ENCODE peak calls at places on chromosomes 6 and 20, in nine cellular contexts. D, H, B, Z, F, G, V, R and M are unnamed samples.

GRCh38 chr20:50580016-50580747 is 70.0 kb downstream of the PTPN1 start:
- DNase-seq in D (peak), F (peak), Z (peak), V (peak), G (peak), B (peak), H (peak), R (peak), M (peak)

GRCh38 chr6:19210849-19211590 is 626.1 kb upstream of the ID4 start:
- DNase-seq in D (no peak), V (peak), R (no peak), H (no peak), F (peak), B (no peak), G (peak), Z (no peak), M (peak)

GRCh38 chr20:33863440-33864323 is 52.5 kb downstream of the CHMP4B start:
- DNase-seq in F (no peak), B (no peak), R (no peak), V (no peak), D (no peak), H (no peak), Z (no peak), G (no peak), M (no peak)

GRCh38 chr20:13220857-13221297 is at the start of gene ISM1:
- DNase-seq in B (no peak), H (no peak), R (no peak), G (peak), V (no peak), D (no peak), Z (no peak), F (peak), M (peak)

GRCh38 chr20:45365444-45365970 is 2.6 kb downstream of the SYS1 start:
- DNase-seq in Z (no peak), H (no peak), F (no peak), D (no peak), B (no peak), R (no peak), V (no peak), G (no peak), M (no peak)

GRCh38 chr6:4133941-4134838 is 1.2 kb downstream of the ECI2 start:
- DNase-seq in D (no peak), F (no peak), B (no peak), R (peak), Z (peak), G (peak), H (no peak), V (no peak), M (peak)

GRCh38 chr6:90677440-90677839 is 90.6 kb upstream of the MAP3K7 start:
- DNase-seq in R (no peak), F (no peak), D (no peak), B (no peak), Z (no peak), G (no peak), V (no peak), H (no peak), M (no peak)

GRCh38 chr6:153150767-153151440 is 19.8 kb upstream of the RGS17 start:
- DNase-seq in F (no peak), B (no peak), R (no peak), D (no peak), Z (no peak), H (no peak), V (no peak), G (no peak), M (no peak)

GRCh38 chr20:64006490-64006889 is 25.6 kb downstream of the PRPF6 start:
- DNase-seq in R (no peak), Z (no peak), G (no peak), D (no peak), H (no peak), F (no peak), V (no peak), B (no peak), M (no peak)

GRCh38 chr6:40966860-40967259 is 72.2 kb downstream of the UNC5CL start:
- DNase-seq in G (no peak), F (no peak), V (no peak), D (no peak), B (no peak), H (no peak), Z (no peak), R (no peak), M (no peak)

GRCh38 chr6:36781669-36782068 is 57.6 kb downstream of the CPNE5 start:
- DNase-seq in Z (no peak), V (no peak), B (no peak), R (no peak), H (no peak), F (no peak), G (no peak), D (no peak), M (no peak)

GRCh38 chr20:31497838-31498540 is 16.3 kb upstream of the HM13 start:
- DNase-seq in Z (no peak), H (no peak), G (peak), V (peak), D (no peak), F (no peak), B (peak), R (peak), M (no peak)

GRCh38 chr6:39217177-39217864 is 12.0 kb downstream of the KCNK5 start:
- DNase-seq in V (no peak), G (no peak), Z (no peak), R (no peak), D (no peak), B (no peak), H (no peak), F (peak), M (peak)

DNA sequence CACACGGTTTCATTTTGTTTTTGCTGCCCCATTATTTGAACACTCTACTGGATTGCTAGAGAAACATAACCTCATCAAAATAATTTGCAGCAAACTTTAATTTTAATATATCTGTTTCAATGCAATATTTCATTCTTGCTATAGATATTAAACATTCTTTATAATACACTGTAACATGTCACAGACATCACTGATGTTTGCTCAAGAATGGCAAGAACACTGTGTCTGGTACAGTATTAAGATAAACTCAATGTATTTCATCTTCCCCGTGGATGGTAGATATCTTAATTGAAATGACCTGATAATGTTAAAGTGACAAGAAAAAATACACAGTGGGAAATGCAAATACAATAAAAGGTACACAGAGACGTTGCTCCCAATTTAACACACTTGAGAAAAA is 86.0 kb downstream of the PTCHD4 start:
- DNase-seq in B (no peak), D (no peak), H (no peak), R (no peak), V (no peak), G (no peak), F (no peak), Z (no peak), M (no peak)
- H3K4me3 ChIP-seq in B (no peak), D (no peak), H (no peak), R (no peak), V (no peak), G (no peak), F (no peak), Z (no peak), M (no peak)

GRCh38 chr20:35224536-35224935 is 2.0 kb upstream of the MMP24 start:
- DNase-seq in Z (no peak), H (no peak), F (no peak), V (no peak), R (no peak), D (no peak), B (no peak), G (no peak), M (no peak)

GRCh38 chr20:35223941-35224340 is 2.5 kb upstream of the MMP24 start:
- DNase-seq in B (no peak), V (no peak), D (no peak), R (no peak), Z (no peak), F (no peak), H (no peak), G (no peak), M (no peak)

GRCh38 chr20:35226775-35227681 is 538 bp downstream of the MMP24 start:
- DNase-seq in H (no peak), R (peak), Z (no peak), F (peak), B (peak), G (peak), V (peak), D (no peak), M (peak)

GRCh38 chr20:35226126-35226774 is at the start of gene MMP24:
- DNase-seq in H (no peak), R (no peak), V (no peak), G (peak), D (no peak), F (no peak), B (no peak), Z (no peak), M (no peak)

DNA sequence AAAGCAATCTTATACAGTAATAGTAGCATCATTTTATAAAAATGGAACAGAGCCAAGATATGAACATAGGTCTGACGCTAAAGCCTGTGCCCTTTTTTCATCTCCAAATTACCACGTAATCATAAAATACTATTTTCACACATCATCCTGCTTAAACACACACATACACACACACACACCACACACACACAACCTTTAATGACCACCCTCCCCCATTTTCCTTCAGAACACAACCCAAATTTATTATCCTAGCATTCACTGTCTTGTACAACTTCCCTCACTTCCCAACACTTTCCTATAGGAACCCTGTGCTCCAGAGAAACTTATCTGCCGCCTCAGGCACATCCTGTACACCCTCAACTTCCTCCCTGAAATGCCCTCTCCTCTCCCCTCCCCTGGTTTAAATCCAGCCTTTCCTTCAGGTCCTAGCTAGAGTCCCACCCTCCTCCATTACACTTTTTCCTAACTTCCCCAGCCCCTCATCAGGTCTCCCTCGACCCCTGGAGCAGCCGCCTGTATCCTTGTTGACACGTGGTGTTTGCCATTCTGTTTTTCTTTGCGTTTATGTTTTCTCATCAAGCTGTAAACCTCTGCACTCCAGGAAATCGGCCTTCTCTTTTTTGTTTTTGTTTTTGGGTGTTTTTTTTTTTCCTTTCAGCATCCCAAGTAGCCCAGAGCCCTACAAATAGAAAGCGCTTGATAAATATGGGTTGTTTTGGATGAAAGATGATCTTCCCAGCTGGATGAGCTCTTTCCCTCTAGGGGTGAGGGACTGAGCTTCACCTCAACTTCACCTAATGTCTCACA is 968 bp upstream of the MMP24 start:
- DNase-seq in D (no peak), B (no peak), F (no peak), R (no peak), H (no peak), Z (no peak), V (no peak), G (no peak), M (no peak)
- TF ChIP-seq POLR2A in D (no peak), B (no peak), F (no peak), R (no peak), H (no peak), Z (no peak), V (no peak), G (no peak), M (no peak)

GRCh38 chr6:135880066-135880972 is 28.8 kb downstream of the PDE7B start:
- DNase-seq in Z (no peak), V (no peak), D (no peak), R (no peak), H (no peak), B (peak), F (no peak), G (no peak), M (no peak)
- H3K4me3 ChIP-seq in Z (no peak), V (peak), D (peak), R (peak), H (peak), B (peak), F (peak), G (peak), M (no peak)

DNA sequence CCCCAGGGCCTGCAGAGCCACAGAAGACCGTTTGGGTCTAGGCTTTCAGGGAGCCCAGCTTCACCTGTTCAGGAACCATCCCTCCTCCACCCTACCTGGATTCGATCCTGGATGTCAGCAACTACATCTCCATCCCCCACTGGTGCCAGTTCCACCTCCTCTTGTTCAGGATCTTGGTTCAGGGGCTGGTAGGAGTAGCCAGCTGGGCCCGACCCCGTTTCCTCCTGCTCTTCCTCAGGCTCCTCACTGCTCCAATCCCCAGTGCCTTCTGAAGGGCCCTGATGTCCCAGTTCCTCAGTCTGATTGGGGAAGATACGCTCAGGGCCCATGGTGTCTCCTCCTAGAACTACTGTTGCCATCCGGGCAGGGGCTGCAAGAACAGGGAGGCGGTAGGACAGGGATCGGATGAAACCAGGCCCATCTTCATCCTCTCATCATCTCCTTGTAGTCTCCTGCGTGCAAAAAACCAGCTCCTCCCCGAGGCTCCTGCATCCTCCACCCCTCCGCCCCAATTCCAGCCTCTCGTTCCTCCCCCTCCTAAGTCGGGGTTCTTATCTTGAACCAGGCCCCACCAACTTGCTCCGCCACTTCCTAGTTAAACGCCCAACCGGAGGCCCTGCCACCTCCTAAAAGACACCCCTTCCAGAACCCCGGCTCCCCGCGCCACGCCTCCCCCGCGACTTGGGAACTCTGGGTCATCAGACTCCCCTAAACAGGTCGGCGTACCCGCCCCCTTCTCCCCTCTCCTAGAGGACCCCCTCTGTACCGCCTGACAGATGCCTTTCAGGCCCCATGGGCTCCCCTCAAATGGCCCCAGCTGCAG is 515 bp downstream of the MEA1 start:
- DNase-seq in H (no peak), V (no peak), R (no peak), B (peak), D (no peak), F (no peak), G (no peak), Z (no peak), M (no peak)
- TF ChIP-seq POLR2A in H (no peak), V (no peak), R (no peak), B (no peak), D (no peak), F (no peak), G (no peak), Z (no peak), M (no peak)